ENCODE peak calls at places on chromosomes 3 and 15, in nine cellular contexts. One of them, this sample, is unnamed.

GRCh38 chr3:48919215-48920138 is 835 bp downstream of the ARIH2 start:
- DNase-seq in lower leg skin: peak
- DNase-seq in stomach: peak
- DNase-seq in epithelial cell of esophagus: peak
- DNase-seq in transverse colon: peak
- DNase-seq in astrocyte of the spinal cord: peak
- DNase-seq in HFFc6: peak
- DNase-seq in K562: peak
- DNase-seq in A549: peak
- DNase-seq in this sample: peak

GRCh38 chr3:52014613-52015012 is 18.9 kb upstream of the RPL29 start:
- DNase-seq in lower leg skin: no peak
- DNase-seq in stomach: no peak
- DNase-seq in epithelial cell of esophagus: no peak
- DNase-seq in transverse colon: no peak
- DNase-seq in astrocyte of the spinal cord: no peak
- DNase-seq in HFFc6: no peak
- DNase-seq in K562: peak
- DNase-seq in A549: no peak
- DNase-seq in this sample: no peak

GRCh38 chr3:150588027-150588830 is 14.9 kb upstream of the SELENOT start:
- DNase-seq in lower leg skin: no peak
- DNase-seq in stomach: no peak
- DNase-seq in epithelial cell of esophagus: peak
- DNase-seq in transverse colon: no peak
- DNase-seq in astrocyte of the spinal cord: no peak
- DNase-seq in HFFc6: no peak
- DNase-seq in K562: no peak
- DNase-seq in A549: no peak
- DNase-seq in this sample: no peak

GRCh38 chr15:66673410-66674322 is 28.4 kb upstream of the SMAD6 start:
- DNase-seq in lower leg skin: no peak
- DNase-seq in stomach: peak
- DNase-seq in epithelial cell of esophagus: peak
- DNase-seq in transverse colon: peak
- DNase-seq in astrocyte of the spinal cord: no peak
- DNase-seq in HFFc6: no peak
- DNase-seq in K562: peak
- DNase-seq in A549: no peak
- DNase-seq in this sample: peak

GRCh38 chr15:91320106-91320505 is 220.0 kb downstream of the SV2B start:
- DNase-seq in lower leg skin: no peak
- DNase-seq in stomach: no peak
- DNase-seq in epithelial cell of esophagus: no peak
- DNase-seq in transverse colon: no peak
- DNase-seq in astrocyte of the spinal cord: no peak
- DNase-seq in HFFc6: no peak
- DNase-seq in K562: no peak
- DNase-seq in A549: no peak
- DNase-seq in this sample: no peak

GRCh38 chr3:153028336-153028735 is 133.7 kb upstream of the RAP2B start:
- DNase-seq in lower leg skin: no peak
- DNase-seq in stomach: no peak
- DNase-seq in epithelial cell of esophagus: no peak
- DNase-seq in transverse colon: no peak
- DNase-seq in astrocyte of the spinal cord: peak
- DNase-seq in HFFc6: no peak
- DNase-seq in K562: no peak
- DNase-seq in A549: no peak
- DNase-seq in this sample: no peak

GRCh38 chr15:72229947-72230196 is 1.1 kb downstream of the PKM start:
- DNase-seq in lower leg skin: peak
- DNase-seq in stomach: no peak
- DNase-seq in epithelial cell of esophagus: no peak
- DNase-seq in transverse colon: no peak
- DNase-seq in astrocyte of the spinal cord: no peak
- DNase-seq in HFFc6: no peak
- DNase-seq in K562: no peak
- DNase-seq in A549: no peak
- DNase-seq in this sample: no peak

GRCh38 chr3:110686691-110687090 is 384.9 kb upstream of the NECTIN3 start:
- DNase-seq in lower leg skin: no peak
- DNase-seq in stomach: no peak
- DNase-seq in epithelial cell of esophagus: no peak
- DNase-seq in transverse colon: no peak
- DNase-seq in astrocyte of the spinal cord: no peak
- DNase-seq in HFFc6: no peak
- DNase-seq in K562: no peak
- DNase-seq in A549: no peak
- DNase-seq in this sample: no peak

GRCh38 chr15:31327674-31328424 is 1.2 kb downstream of the KLF13 start:
- DNase-seq in lower leg skin: peak
- DNase-seq in stomach: peak
- DNase-seq in epithelial cell of esophagus: peak
- DNase-seq in transverse colon: peak
- DNase-seq in astrocyte of the spinal cord: peak
- DNase-seq in HFFc6: peak
- DNase-seq in K562: peak
- DNase-seq in A549: peak
- DNase-seq in this sample: peak

GRCh38 chr3:154904328-154904727 is 175.8 kb upstream of the MME start:
- DNase-seq in lower leg skin: no peak
- DNase-seq in stomach: no peak
- DNase-seq in epithelial cell of esophagus: peak
- DNase-seq in transverse colon: no peak
- DNase-seq in astrocyte of the spinal cord: peak
- DNase-seq in HFFc6: peak
- DNase-seq in K562: peak
- DNase-seq in A549: no peak
- DNase-seq in this sample: peak
- TF ChIP-seq CTCF in lower leg skin: no peak
- TF ChIP-seq CTCF in stomach: no peak
- TF ChIP-seq CTCF in epithelial cell of esophagus: peak
- TF ChIP-seq CTCF in transverse colon: no peak
- TF ChIP-seq CTCF in astrocyte of the spinal cord: peak
- TF ChIP-seq CTCF in HFFc6: peak
- TF ChIP-seq CTCF in K562: peak
- TF ChIP-seq CTCF in A549: no peak
- TF ChIP-seq CTCF in this sample: peak

GRCh38 chr15:93347917-93348316 is 258.9 kb upstream of the RGMA start:
- DNase-seq in lower leg skin: no peak
- DNase-seq in stomach: no peak
- DNase-seq in epithelial cell of esophagus: no peak
- DNase-seq in transverse colon: no peak
- DNase-seq in astrocyte of the spinal cord: no peak
- DNase-seq in HFFc6: no peak
- DNase-seq in K562: no peak
- DNase-seq in A549: no peak
- DNase-seq in this sample: no peak
- TF ChIP-seq CTCF in lower leg skin: no peak
- TF ChIP-seq CTCF in stomach: no peak
- TF ChIP-seq CTCF in epithelial cell of esophagus: no peak
- TF ChIP-seq CTCF in transverse colon: no peak
- TF ChIP-seq CTCF in astrocyte of the spinal cord: no peak
- TF ChIP-seq CTCF in HFFc6: no peak
- TF ChIP-seq CTCF in K562: no peak
- TF ChIP-seq CTCF in A549: no peak
- TF ChIP-seq CTCF in this sample: no peak

DNA sequence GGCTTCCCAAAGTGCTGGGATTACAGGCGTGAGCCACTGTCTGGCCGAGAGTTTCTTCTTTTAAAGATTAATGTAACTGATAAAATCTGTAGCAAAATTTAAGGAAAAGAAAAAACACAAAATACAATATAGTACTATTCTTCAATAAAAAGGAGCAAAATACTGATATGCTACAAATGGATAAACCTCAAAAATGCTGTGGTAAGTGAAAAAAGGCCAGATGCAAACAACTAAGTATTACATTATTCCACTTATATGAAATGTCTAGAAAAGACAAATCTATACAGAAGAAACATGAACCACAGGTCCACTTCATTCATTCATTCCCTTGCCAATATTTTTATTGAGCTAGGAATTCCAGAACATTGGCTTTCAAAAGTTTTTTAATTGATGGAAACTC is 299.5 kb downstream of the CTNNB1 start:
- DNase-seq in lower leg skin: no peak
- DNase-seq in stomach: no peak
- DNase-seq in epithelial cell of esophagus: no peak
- DNase-seq in transverse colon: no peak
- DNase-seq in astrocyte of the spinal cord: no peak
- DNase-seq in HFFc6: no peak
- DNase-seq in K562: no peak
- DNase-seq in A549: no peak
- DNase-seq in this sample: no peak
- TF ChIP-seq CTCF in lower leg skin: no peak
- TF ChIP-seq CTCF in stomach: no peak
- TF ChIP-seq CTCF in epithelial cell of esophagus: no peak
- TF ChIP-seq CTCF in transverse colon: no peak
- TF ChIP-seq CTCF in astrocyte of the spinal cord: no peak
- TF ChIP-seq CTCF in HFFc6: no peak
- TF ChIP-seq CTCF in K562: no peak
- TF ChIP-seq CTCF in A549: no peak
- TF ChIP-seq CTCF in this sample: no peak

GRCh38 chr15:65032823-65033537 is 3.5 kb upstream of the MTFMT start:
- DNase-seq in lower leg skin: peak
- DNase-seq in stomach: peak
- DNase-seq in epithelial cell of esophagus: peak
- DNase-seq in transverse colon: peak
- DNase-seq in astrocyte of the spinal cord: peak
- DNase-seq in HFFc6: no peak
- DNase-seq in K562: peak
- DNase-seq in A549: peak
- DNase-seq in this sample: peak

GRCh38 chr15:65034719-65035118 is 5.3 kb upstream of the MTFMT start:
- DNase-seq in lower leg skin: peak
- DNase-seq in stomach: no peak
- DNase-seq in epithelial cell of esophagus: no peak
- DNase-seq in transverse colon: no peak
- DNase-seq in astrocyte of the spinal cord: no peak
- DNase-seq in HFFc6: no peak
- DNase-seq in K562: no peak
- DNase-seq in A549: no peak
- DNase-seq in this sample: no peak

GRCh38 chr15:65029736-65030208 is 333 bp upstream of the MTFMT start:
- DNase-seq in lower leg skin: no peak
- DNase-seq in stomach: no peak
- DNase-seq in epithelial cell of esophagus: no peak
- DNase-seq in transverse colon: no peak
- DNase-seq in astrocyte of the spinal cord: no peak
- DNase-seq in HFFc6: no peak
- DNase-seq in K562: no peak
- DNase-seq in A549: no peak
- DNase-seq in this sample: no peak

GRCh38 chr15:65037279-65037678 is 7.8 kb upstream of the MTFMT start:
- DNase-seq in lower leg skin: no peak
- DNase-seq in stomach: no peak
- DNase-seq in epithelial cell of esophagus: no peak
- DNase-seq in transverse colon: no peak
- DNase-seq in astrocyte of the spinal cord: no peak
- DNase-seq in HFFc6: no peak
- DNase-seq in K562: no peak
- DNase-seq in A549: no peak
- DNase-seq in this sample: no peak

DNA sequence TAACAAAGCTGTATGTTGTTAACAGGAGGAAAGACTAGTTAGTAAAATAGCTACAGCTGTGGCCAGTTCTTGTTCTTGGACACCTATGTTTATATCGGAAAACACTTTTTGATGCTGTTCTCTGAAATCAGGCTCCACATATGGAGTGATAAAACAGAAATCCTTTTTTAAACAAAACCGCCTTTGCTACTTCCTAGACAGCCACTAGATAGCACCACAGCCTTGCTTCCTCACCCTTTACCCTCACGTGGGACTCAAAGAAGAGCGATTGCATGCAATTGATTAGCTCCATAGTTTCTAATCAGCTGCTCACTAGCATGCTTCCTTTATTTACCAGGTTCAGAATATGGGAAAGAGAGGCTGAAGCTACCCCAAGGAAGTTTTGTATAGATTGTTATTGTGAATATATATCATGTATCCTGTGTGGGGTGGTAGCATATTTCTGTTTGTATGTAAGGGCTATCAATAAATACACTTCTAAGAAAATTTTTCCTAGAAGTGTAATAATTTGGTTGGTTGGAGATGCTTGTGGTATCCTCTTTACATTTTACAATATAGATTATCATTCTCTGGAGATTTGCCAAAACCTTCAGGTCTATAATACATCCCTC is 4.3 kb upstream of the MTFMT start:
- DNase-seq in lower leg skin: peak
- DNase-seq in stomach: no peak
- DNase-seq in epithelial cell of esophagus: peak
- DNase-seq in transverse colon: peak
- DNase-seq in astrocyte of the spinal cord: peak
- DNase-seq in HFFc6: peak
- DNase-seq in K562: peak
- DNase-seq in A549: no peak
- DNase-seq in this sample: peak
- TF ChIP-seq CTCF in lower leg skin: no peak
- TF ChIP-seq CTCF in stomach: no peak
- TF ChIP-seq CTCF in epithelial cell of esophagus: peak
- TF ChIP-seq CTCF in transverse colon: peak
- TF ChIP-seq CTCF in astrocyte of the spinal cord: peak
- TF ChIP-seq CTCF in HFFc6: peak
- TF ChIP-seq CTCF in K562: peak
- TF ChIP-seq CTCF in A549: peak
- TF ChIP-seq CTCF in this sample: peak

This sample was measured in MCF 10A.